ENCODE peak calls at places on chromosome 14, in eight cellular contexts. R, Z, H, T, A, I, N and J are unnamed samples.
A peak's percentile ranks its signal among the peaks of the same experiment; 100 is the strongest.

GRCh38 chr14:33754264-33754663 is 196.6 kb downstream of the EGLN3 start:
- DNase-seq in R (no peak), I (no peak), H (no peak), T (peak; percentile 25), A (no peak), Z (no peak), N (no peak), J (no peak)

GRCh38 chr14:68564826-68565760 is 227.8 kb downstream of the ZFP36L1 start:
- DNase-seq in N (no peak), I (no peak), R (no peak), H (no peak), Z (no peak), A (no peak), T (no peak), J (no peak)

GRCh38 chr14:56796259-56796658 is 14.0 kb downstream of the OTX2 start:
- DNase-seq in I (no peak), R (no peak), H (no peak), T (no peak), A (no peak), Z (no peak), N (no peak), J (no peak)

GRCh38 chr14:105473033-105473676 is 1.5 kb upstream of the CRIP2 start:
- DNase-seq in H (no peak), Z (no peak), N (no peak), A (no peak), T (no peak), R (no peak), I (no peak), J (no peak)

GRCh38 chr14:104805326-104805678 is 4.4 kb downstream of the ZBTB42 start:
- DNase-seq in A (no peak), R (peak; percentile 37), Z (no peak), I (peak; percentile 46), T (no peak), N (peak; percentile 85), H (peak; percentile 69), J (peak; percentile 65)

GRCh38 chr14:93332853-93333630 is at the start of gene BTBD7:
- DNase-seq in A (peak; percentile 88), N (peak; percentile 96), R (peak; percentile 96), I (peak; percentile 81), Z (peak; percentile 97), H (peak; percentile 97), T (peak; percentile 54), J (peak; percentile 81)

GRCh38 chr14:20781805-20782204 is 737 bp downstream of the RNASE6 start:
- DNase-seq in A (no peak), H (no peak), Z (no peak), I (no peak), R (no peak), N (no peak), T (no peak), J (no peak)

GRCh38 chr14:92874961-92875360 is 48.0 kb upstream of the CHGA start:
- DNase-seq in H (no peak), N (no peak), I (no peak), R (no peak), T (no peak), Z (no peak), A (no peak), J (no peak)

GRCh38 chr14:103629503-103630121 is 601 bp downstream of the KLC1 start:
- DNase-seq in N (peak; percentile 33), Z (no peak), H (peak; percentile 68), I (no peak), T (no peak), A (no peak), R (no peak), J (no peak)

GRCh38 chr14:33979613-33980276 is 28.9 kb upstream of the EGLN3 start:
- DNase-seq in A (no peak), Z (no peak), T (no peak), R (no peak), N (no peak), I (no peak), H (no peak), J (no peak)

GRCh38 chr14:54669759-54670630 is 103.1 kb downstream of the SAMD4A start:
- DNase-seq in I (peak; percentile 52), A (peak; percentile 26), H (no peak), R (no peak), T (no peak), N (peak; percentile 76), Z (no peak), J (peak; percentile 15)